ENCODE peak calls at places on chromosomes 12 and 14, in seven cellular contexts. B is activated B cell treated with CpG ODN at 0.5 μM for 24 hours; L is endothelial cell; M is progenitor cell of endocrine pancreas; V is NCI-H2107; E is NB4; C is stimulated activated CD4-positive, alpha-beta T cell treated with anti-CD3 and anti-CD28 coated beads, Interleukin-4, amount 100 ng/mL, for 24 hours. T is an unnamed sample.

GRCh38 chr14:104879201-104879982 is 14.3 kb downstream of the CEP170B start:
- DNase-seq in V (no peak), L (no peak), E (no peak), B (no peak), C (no peak), M (no peak), T (no peak)

GRCh38 chr12:100959481-100959880 is 164.9 kb downstream of the ANO4 start:
- DNase-seq in M (no peak), E (peak; percentile 7), C (no peak), B (no peak), L (no peak), V (no peak), T (no peak)

GRCh38 chr12:102120886-102121285 is 903 bp downstream of the PARPBP start:
- DNase-seq in M (no peak), E (peak; percentile 77), L (peak; percentile 8), C (no peak), B (no peak), V (no peak), T (peak; percentile 25)

GRCh38 chr12:107685360-107686248 is at the start of gene PWP1:
- DNase-seq in B (peak; percentile 93), V (peak; percentile 89), E (peak; percentile 99), M (peak; percentile 92), L (peak; percentile 96), C (peak; percentile 95), T (peak; percentile 92)

GRCh38 chr12:3568695-3569094 is 77.7 kb downstream of the PRMT8 start:
- DNase-seq in C (no peak), B (no peak), M (no peak), V (no peak), E (no peak), L (no peak), T (no peak)

GRCh38 chr12:66074561-66074960 is 56.0 kb downstream of the LLPH start:
- DNase-seq in C (no peak), E (no peak), L (no peak), V (no peak), M (no peak), B (no peak), T (no peak)

GRCh38 chr14:59251811-59252771 is 63.6 kb downstream of the DAAM1 start:
- DNase-seq in B (no peak), E (no peak), L (no peak), M (no peak), V (no peak), C (no peak), T (no peak)

GRCh38 chr12:120457133-120457532 is 10.9 kb downstream of the GATC start:
- DNase-seq in V (no peak), B (no peak), E (peak; percentile 63), C (no peak), L (peak; percentile 14), M (no peak), T (peak; percentile 9)

GRCh38 chr12:89225401-89225800 is 126.9 kb downstream of the DUSP6 start:
- DNase-seq in E (peak; percentile 57), M (no peak), L (no peak), V (no peak), B (no peak), C (peak; percentile 86), T (no peak)

GRCh38 chr12:54357802-54358619 is 6.3 kb downstream of the GPR84 start:
- DNase-seq in L (no peak), V (no peak), M (no peak), E (peak; percentile 53), C (peak; percentile 67), B (no peak), T (no peak)

GRCh38 chr12:31238764-31239387 is 87.1 kb downstream of the SINHCAF start:
- DNase-seq in V (peak; percentile 70), B (peak; percentile 37), L (peak; percentile 75), C (peak; percentile 66), E (peak; percentile 71), M (peak; percentile 67), T (peak; percentile 42)

GRCh38 chr14:90981658-90982057 is 78.8 kb downstream of the RPS6KA5 start:
- DNase-seq in E (no peak), L (no peak), M (no peak), B (no peak), C (no peak), V (no peak), T (no peak)

GRCh38 chr14:53432378-53432802 is 279.3 kb upstream of the DDHD1 start:
- DNase-seq in B (no peak), L (peak; percentile 28), C (no peak), V (no peak), M (no peak), E (peak; percentile 46), T (peak; percentile 29)

T was measured in AML-193.